ENCODE peak calls at places on chromosomes 7 and 10, in five cellular contexts. T is Panc1, L is ELR, B is OCI-M1, K is caudate nucleus. D is an unnamed sample.

GRCh38 chr10:48464121-48464870 is 140.6 kb downstream of the ARHGAP22 start:
- DNase-seq in T (no peak), L (no peak), B (no peak), K (no peak), D (no peak)

GRCh38 chr7:17976952-17977351 is 36.7 kb upstream of the SNX13 start:
- DNase-seq in T (no peak), L (no peak), B (no peak), K (no peak), D (no peak)

GRCh38 chr10:110502851-110503301 is 5.2 kb downstream of the DUSP5 start:
- DNase-seq in T (no peak), L (peak), B (peak), K (no peak), D (peak)

GRCh38 chr7:106767073-106767472 is 98.0 kb upstream of the PIK3CG start:
- DNase-seq in T (no peak), L (peak), B (peak), K (no peak), D (no peak)

GRCh38 chr7:100090527-100091410 is 2.0 kb downstream of the COPS6 start:
- DNase-seq in T (no peak), L (peak), B (no peak), K (no peak), D (no peak)

GRCh38 chr10:21314234-21314633 is 211.2 kb downstream of the SKIDA1 start:
- DNase-seq in T (no peak), L (no peak), B (no peak), K (no peak), D (no peak)

GRCh38 chr7:43431020-43431595 is 151.8 kb upstream of the STK17A start:
- DNase-seq in T (no peak), L (peak), B (peak), K (no peak), D (no peak)

GRCh38 chr7:132677941-132678340 is 101.7 kb upstream of the PLXNA4 start:
- DNase-seq in T (no peak), L (no peak), B (no peak), K (no peak), D (no peak)

GRCh38 chr7:91182819-91183405 is 81.3 kb upstream of the FZD1 start:
- DNase-seq in T (no peak), L (peak), B (no peak), K (no peak), D (no peak)

GRCh38 chr7:98329974-98330373 is 48.5 kb downstream of the BRI3 start:
- DNase-seq in T (no peak), L (no peak), B (no peak), K (no peak), D (no peak)

GRCh38 chr10:128871671-128872231 is 595.3 kb upstream of the MGMT start:
- DNase-seq in T (no peak), L (no peak), B (no peak), K (no peak), D (no peak)

GRCh38 chr7:120554960-120555571 is 282.1 kb downstream of the KCND2 start:
- DNase-seq in T (peak), L (peak), B (peak), K (no peak), D (no peak)

GRCh38 chr10:120477723-120478270 is 20.8 kb downstream of the PLPP4 start:
- DNase-seq in T (no peak), L (peak), B (no peak), K (no peak), D (no peak)

GRCh38 chr7:91083855-91084644 is 180.2 kb upstream of the FZD1 start:
- DNase-seq in T (no peak), L (no peak), B (no peak), K (no peak), D (no peak)

GRCh38 chr10:50605280-50606270 is 18.2 kb downstream of the SGMS1 start:
- DNase-seq in T (no peak), L (peak), B (peak), K (no peak), D (no peak)

GRCh38 chr10:102641880-102642552 is 2.3 kb upstream of the TRIM8 start:
- DNase-seq in T (peak), L (peak), B (peak), K (peak), D (peak)

GRCh38 chr10:10204415-10204814 is 813.3 kb upstream of the CELF2 start:
- DNase-seq in T (no peak), L (no peak), B (no peak), K (no peak), D (no peak)

GRCh38 chr10:70906953-70907618 is 18.7 kb upstream of the PCBD1 start:
- DNase-seq in T (no peak), L (no peak), B (no peak), K (no peak), D (no peak)

D was measured in naive B cell.